ENCODE peak calls at places on chromosomes 11 and 22, in four cellular contexts. C is thoracic aorta, L is IMR-90, U is Peyer's patch. B is an unnamed sample. For H3K36me3 and H3K27me3, the result is how much of the 10 kb centered on the place peaks cover.

GRCh38 chr22:17313591-17313990 is 55.7 kb upstream of the CECR2 start:
- DNase-seq in C (no peak), L (no peak), U (no peak), B (no peak)

GRCh38 chr11:83639995-83640758 is 354.0 kb upstream of the CCDC90B start:
- DNase-seq in C (no peak), U (no peak), L (no peak), B (no peak)

GRCh38 chr22:35367331-35367886 is 13.5 kb upstream of the HMOX1 start:
- DNase-seq in L (no peak), U (peak), C (no peak), B (no peak)

GRCh38 chr11:68460741-68461283 is at the start of gene PPP6R3:
- DNase-seq in U (no peak), L (no peak), C (no peak), B (no peak)

GRCh38 chr11:70397336-70397982 is 870 bp upstream of the CTTN start:
- DNase-seq in L (peak), C (no peak), U (no peak), B (no peak)

GRCh38 chr11:69674267-69674885 is 777 bp downstream of the LTO1 start:
- DNase-seq in U (no peak), L (peak), C (no peak), B (no peak)

GRCh38 chr22:16914006-16914405 is 88.8 kb upstream of the XKR3 start:
- DNase-seq in L (no peak), C (no peak), U (no peak), B (peak)

GRCh38 chr22:38505595-38506117 is 455 bp downstream of the DDX17 start:
- DNase-seq in L (peak), C (peak), U (peak), B (no peak)

GRCh38 chr11:57571631-57572030 is 4.2 kb upstream of the UBE2L6 start:
- DNase-seq in L (no peak), U (no peak), C (no peak), B (no peak)

GRCh38 chr22:19728836-19729235 is 5.5 kb downstream of the GP1BB start:
- DNase-seq in L (no peak), U (no peak), C (no peak), B (no peak)

GRCh38 chr11:931385-931784 is 5.7 kb downstream of the AP2A2 start:
- DNase-seq in U (no peak), L (no peak), C (no peak), B (no peak)

GRCh38 chr22:31945478-31945815 is 1.1 kb downstream of the YWHAH start:
- DNase-seq in U (no peak), C (no peak), L (no peak), B (no peak)

GRCh38 chr11:69691449-69691848 is 12.4 kb downstream of the FGF19 start:
- DNase-seq in U (no peak), L (peak), C (no peak), B (no peak)

GRCh38 chr11:77136074-77136473 is 8.0 kb downstream of the MYO7A start:
- DNase-seq in C (no peak), U (no peak), L (peak), B (no peak)

GRCh38 chr11:69587454-69588081 is 53.4 kb upstream of the CCND1 start:
- DNase-seq in L (peak), U (no peak), C (no peak), B (no peak)

GRCh38 chr11:71309181-71309580 is 56.8 kb upstream of the SHANK2 start:
- DNase-seq in U (peak), C (no peak), L (no peak), B (no peak)

GRCh38 chr11:10324474-10324873 is 19.6 kb downstream of the ADM start:
- DNase-seq in C (no peak), L (peak), U (no peak), B (no peak)

GRCh38 chr22:50711446-50712340 is 26.3 kb upstream of the ACR start:
- DNase-seq in L (no peak), U (no peak), C (no peak), B (no peak)

GRCh38 chr11:1391165-1392010 is 1.7 kb downstream of the BRSK2 start:
- DNase-seq in C (no peak), U (no peak), L (no peak), B (no peak)

GRCh38 chr22:49298834-49299750 is 528.6 kb downstream of the BRD1 start:
- DNase-seq in C (no peak), U (peak), L (no peak), B (no peak)

GRCh38 chr11:102226702-102227101 is 90.6 kb upstream of the BIRC3 start:
- DNase-seq in C (no peak), L (peak), U (no peak), B (no peak)

GRCh38 chr11:19905280-19905853 is 192.7 kb downstream of the NAV2 start:
- DNase-seq in L (peak), U (no peak), C (no peak), B (no peak)

DNA sequence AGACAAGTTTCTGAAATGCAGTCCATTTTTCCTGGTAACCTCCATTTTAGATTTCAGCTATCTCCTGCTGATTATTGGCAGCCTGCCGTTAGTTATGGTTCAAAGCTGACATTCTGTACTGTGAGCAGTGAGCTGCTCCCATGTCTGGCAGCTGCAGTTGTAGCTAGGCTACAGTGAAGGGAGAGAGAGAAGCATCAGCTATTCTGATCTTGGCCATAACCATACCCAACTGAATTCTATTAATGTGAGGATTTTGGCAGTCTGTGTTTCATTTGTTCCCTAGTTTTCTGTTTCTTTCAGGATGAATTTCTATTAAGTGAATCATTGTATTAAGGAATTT is 33.4 kb downstream of the SIK2 start:
- DNase-seq in C (no peak), U (no peak), L (peak), B (no peak)
- H3K4me3 ChIP-seq in C (no peak), U (no peak), L (no peak), B (no peak)

GRCh38 chr11:35798423-35798822 is 135.8 kb downstream of the TRIM44 start:
- DNase-seq in U (no peak), C (no peak), L (peak), B (no peak)
- H3K36me3 ChIP-seq in U (under half), C (under half), L (under half), B (under half)

DNA sequence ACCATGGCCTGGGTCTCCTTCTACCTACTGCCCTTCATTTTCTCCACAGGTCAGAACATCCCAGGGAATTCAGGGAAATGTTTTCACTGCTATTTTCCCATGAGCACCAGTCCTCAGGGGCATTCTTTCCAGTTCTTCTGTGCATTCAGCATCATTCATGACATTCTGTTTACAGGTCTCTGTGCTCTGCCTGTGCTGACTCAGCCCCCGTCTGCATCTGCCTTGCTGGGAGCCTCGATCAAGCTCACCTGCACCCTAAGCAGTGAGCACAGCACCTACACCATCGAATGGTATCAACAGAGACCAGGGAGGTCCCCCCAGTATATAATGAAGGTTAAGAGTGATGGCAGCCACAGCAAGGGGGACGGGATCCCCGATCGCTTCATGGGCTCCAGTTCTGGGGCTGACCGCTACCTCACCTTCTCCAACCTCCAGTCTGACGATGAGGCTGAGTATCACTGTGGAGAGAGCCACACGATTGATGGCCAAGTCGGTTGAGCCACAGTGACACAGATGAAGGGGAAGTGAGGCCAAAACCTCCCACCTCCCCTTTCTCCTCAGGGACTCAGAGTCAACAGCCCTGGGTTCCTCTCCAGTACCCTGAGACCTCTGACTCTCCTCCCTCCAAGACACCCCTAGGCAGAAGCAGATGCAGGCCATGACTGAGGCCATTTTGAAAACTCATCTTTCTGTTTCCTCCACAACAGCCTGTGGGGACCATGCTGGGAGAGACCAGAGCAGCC is 15.9 kb upstream of the IGLL5 start:
- DNase-seq in C (no peak), U (no peak), L (no peak), B (no peak)
- H3K27me3 ChIP-seq in C (under half), U (under half), L (under half), B (under half)

GRCh38 chr22:47354668-47355387 is 592.4 kb downstream of the TBC1D22A start:
- DNase-seq in L (no peak), U (peak), C (no peak), B (no peak)

GRCh38 chr22:47357086-47357485 is 594.6 kb downstream of the TBC1D22A start:
- DNase-seq in U (no peak), C (no peak), L (no peak), B (no peak)

GRCh38 chr22:47356433-47357011 is 594.1 kb downstream of the TBC1D22A start:
- DNase-seq in U (no peak), L (no peak), C (no peak), B (no peak)

GRCh38 chr22:47355388-47355725 is 592.9 kb downstream of the TBC1D22A start:
- DNase-seq in C (no peak), U (no peak), L (no peak), B (no peak)

GRCh38 chr22:47355776-47356432 is 593.5 kb downstream of the TBC1D22A start:
- DNase-seq in U (no peak), C (no peak), L (no peak), B (no peak)
- H3K4me3 ChIP-seq in U (no peak), C (no peak), L (no peak), B (no peak)

GRCh38 chr11:14101388-14101787 is 138.9 kb downstream of the SPON1 start:
- DNase-seq in L (no peak), C (no peak), U (no peak), B (no peak)
- H3K36me3 ChIP-seq in L (under half), C (under half), U (under half), B (under half)